ENCODE peak calls at places on chromosomes 2 and 18, in four cellular contexts. O is GM13976, D is fibroblast of pulmonary artery, H is neural progenitor cell. V is an unnamed sample.
A peak's percentile ranks its signal among the peaks of the same experiment; 100 is the strongest.

GRCh38 chr2:187654535-187654934 is 100.3 kb upstream of the TFPI start:
- DNase-seq in O (no peak), D (no peak), H (no peak), V (no peak)

GRCh38 chr2:234020332-234020731 is 30.2 kb upstream of the SPP2 start:
- DNase-seq in O (no peak), D (no peak), H (no peak), V (no peak)

GRCh38 chr2:71925268-71926097 is 222.2 kb downstream of the CYP26B1 start:
- DNase-seq in O (peak; percentile 11), D (no peak), H (no peak), V (peak; percentile 15)

GRCh38 chr2:121839584-121839983 is 84.1 kb downstream of the TSN start:
- DNase-seq in O (no peak), D (no peak), H (no peak), V (no peak)

GRCh38 chr2:210167227-210167626 is 4.0 kb downstream of the KANSL1L start:
- DNase-seq in O (no peak), D (peak; percentile 5), H (no peak), V (no peak)

GRCh38 chr2:225103737-225104141 is 61.5 kb upstream of the DOCK10 start:
- DNase-seq in O (no peak), D (peak; percentile 47), H (no peak), V (no peak)

GRCh38 chr2:154697422-154698237 is 865 bp upstream of the KCNJ3 start:
- DNase-seq in O (peak; percentile 17), D (no peak), H (peak; percentile 83), V (no peak)

GRCh38 chr18:44153976-44154375 is 526.7 kb upstream of the SETBP1 start:
- DNase-seq in O (no peak), D (no peak), H (no peak), V (no peak)

GRCh38 chr2:155965415-155966070 is 367.0 kb downstream of the NR4A2 start:
- DNase-seq in O (no peak), D (no peak), H (no peak), V (no peak)

GRCh38 chr2:181607629-181608627 is 49.0 kb downstream of the CERKL start:
- DNase-seq in O (no peak), D (no peak), H (no peak), V (no peak)

GRCh38 chr2:128808462-128809255 is 490.0 kb upstream of the HS6ST1 start:
- DNase-seq in O (no peak), D (peak; percentile 60), H (no peak), V (no peak)

GRCh38 chr2:71894266-71894665 is 253.4 kb downstream of the CYP26B1 start:
- DNase-seq in O (peak; percentile 10), D (no peak), H (no peak), V (peak; percentile 5)

GRCh38 chr2:45911503-45911902 is 260.0 kb downstream of the PRKCE start:
- DNase-seq in O (no peak), D (no peak), H (no peak), V (no peak)

GRCh38 chr2:158907926-158908462 is 60.4 kb upstream of the TANC1 start:
- DNase-seq in O (no peak), D (no peak), H (no peak), V (no peak)

GRCh38 chr2:42021490-42021889 is 26.3 kb upstream of the PKDCC start:
- DNase-seq in O (no peak), D (peak; percentile 39), H (no peak), V (no peak)

GRCh38 chr2:215619022-215619958 is 183.4 kb upstream of the FN1 start:
- DNase-seq in O (no peak), D (peak; percentile 88), H (peak; percentile 66), V (no peak)

GRCh38 chr18:26547302-26548143 is 830 bp downstream of the KCTD1 start:
- DNase-seq in O (peak; percentile 88), D (peak; percentile 89), H (peak; percentile 92), V (peak; percentile 85)

GRCh38 chr2:228681426-228681825 is 499.9 kb upstream of the SPHKAP start:
- DNase-seq in O (no peak), D (peak; percentile 76), H (peak; percentile 50), V (no peak)
- TF ChIP-seq CTCF in O (no peak), D (peak; percentile 54), H (peak; percentile 52), V (no peak)

GRCh38 chr2:39119732-39120520 is 925 bp downstream of the SOS1 start:
- DNase-seq in O (peak; percentile 83), D (peak; percentile 55), H (peak; percentile 82), V (peak; percentile 79)
- TF ChIP-seq CTCF in O (peak; percentile 75), D (no peak), H (peak; percentile 29), V (peak; percentile 60)

DNA sequence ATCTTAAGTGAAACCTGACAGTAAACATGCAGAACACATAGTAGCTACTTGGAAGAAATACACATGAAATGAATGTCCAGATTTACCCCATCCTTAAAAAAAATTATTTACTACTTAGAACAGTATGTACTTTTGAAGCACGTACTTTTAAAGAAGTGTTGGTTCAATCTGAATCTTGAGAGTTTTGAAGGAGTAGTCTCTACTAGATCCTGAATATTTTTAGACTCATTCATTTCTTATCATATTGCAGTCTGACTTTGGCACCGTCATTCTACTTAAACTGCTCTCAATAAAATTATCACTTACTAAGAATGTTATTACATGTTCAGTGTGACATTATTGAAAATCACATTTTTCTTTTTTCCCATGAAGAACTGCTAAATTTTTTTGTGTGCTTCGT is 187.8 kb downstream of the DPP4 start:
- DNase-seq in O (no peak), D (no peak), H (no peak), V (no peak)
- TF ChIP-seq CTCF in O (no peak), D (no peak), H (no peak), V (no peak)

DNA sequence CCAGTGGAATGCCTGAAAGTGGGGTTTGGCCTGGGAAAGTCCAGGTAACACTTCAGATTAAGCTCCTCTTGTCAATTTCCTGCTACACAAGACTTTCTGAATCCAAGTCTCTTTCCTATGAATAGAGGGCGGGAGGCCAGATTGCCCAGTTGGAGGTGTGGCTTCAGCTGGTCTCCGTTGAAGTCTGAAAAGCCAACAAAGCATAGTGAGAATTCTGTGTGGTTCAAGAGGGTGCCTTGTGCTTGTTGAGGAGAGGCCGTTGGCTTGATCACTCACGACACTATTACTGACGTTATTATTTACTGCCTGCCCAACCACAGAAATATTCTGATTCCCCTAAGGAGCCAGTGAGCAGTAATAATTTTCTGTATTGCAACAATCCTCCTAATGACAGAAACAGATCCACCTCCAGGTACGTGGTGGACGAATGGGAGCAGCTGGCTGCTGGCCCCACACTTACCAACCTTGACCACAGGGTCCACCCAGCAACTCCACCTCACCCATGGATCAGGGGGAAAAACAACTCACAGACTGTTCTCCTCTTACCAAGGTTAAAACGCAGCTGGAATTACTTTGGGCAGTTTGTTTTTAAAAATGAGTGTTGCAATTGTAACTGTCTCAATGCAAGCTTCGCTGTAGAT is 21.9 kb downstream of the NRP2 start:
- DNase-seq in O (no peak), D (peak; percentile 23), H (no peak), V (no peak)
- TF ChIP-seq CTCF in O (no peak), D (no peak), H (no peak), V (no peak)

DNA sequence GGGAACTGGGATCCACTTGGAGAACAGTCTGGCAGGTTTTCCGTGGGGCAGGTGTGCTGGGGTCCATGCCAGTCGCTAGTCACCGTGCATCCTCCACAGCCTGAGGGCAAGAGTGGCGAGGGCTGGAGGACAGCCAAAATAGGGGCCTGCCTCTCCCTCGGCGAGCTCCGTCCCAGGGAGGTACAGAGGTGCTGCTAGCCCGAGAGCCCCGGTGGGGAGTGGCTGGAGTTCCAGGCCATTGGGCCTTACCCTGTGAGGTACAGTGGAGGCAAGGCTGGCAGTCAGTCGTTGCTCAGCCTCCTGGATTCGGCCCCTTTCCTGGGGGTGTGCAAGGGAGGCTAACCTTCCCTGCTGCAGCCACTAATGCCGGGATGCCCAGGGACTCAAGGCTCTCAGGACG is 406.6 kb downstream of the CMPK2 start:
- DNase-seq in O (no peak), D (no peak), H (no peak), V (no peak)
- TF ChIP-seq CTCF in O (no peak), D (no peak), H (no peak), V (no peak)

GRCh38 chr2:205931388-205931787 is 154.6 kb downstream of the INO80D start:
- DNase-seq in O (no peak), D (no peak), H (no peak), V (no peak)
- TF ChIP-seq CTCF in O (no peak), D (no peak), H (no peak), V (no peak)

GRCh38 chr18:58991127-58991798 is 126.6 kb downstream of the ZNF532 start:
- DNase-seq in O (peak; percentile 52), D (peak; percentile 25), H (no peak), V (peak; percentile 49)
- TF ChIP-seq CTCF in O (no peak), D (no peak), H (no peak), V (no peak)

DNA sequence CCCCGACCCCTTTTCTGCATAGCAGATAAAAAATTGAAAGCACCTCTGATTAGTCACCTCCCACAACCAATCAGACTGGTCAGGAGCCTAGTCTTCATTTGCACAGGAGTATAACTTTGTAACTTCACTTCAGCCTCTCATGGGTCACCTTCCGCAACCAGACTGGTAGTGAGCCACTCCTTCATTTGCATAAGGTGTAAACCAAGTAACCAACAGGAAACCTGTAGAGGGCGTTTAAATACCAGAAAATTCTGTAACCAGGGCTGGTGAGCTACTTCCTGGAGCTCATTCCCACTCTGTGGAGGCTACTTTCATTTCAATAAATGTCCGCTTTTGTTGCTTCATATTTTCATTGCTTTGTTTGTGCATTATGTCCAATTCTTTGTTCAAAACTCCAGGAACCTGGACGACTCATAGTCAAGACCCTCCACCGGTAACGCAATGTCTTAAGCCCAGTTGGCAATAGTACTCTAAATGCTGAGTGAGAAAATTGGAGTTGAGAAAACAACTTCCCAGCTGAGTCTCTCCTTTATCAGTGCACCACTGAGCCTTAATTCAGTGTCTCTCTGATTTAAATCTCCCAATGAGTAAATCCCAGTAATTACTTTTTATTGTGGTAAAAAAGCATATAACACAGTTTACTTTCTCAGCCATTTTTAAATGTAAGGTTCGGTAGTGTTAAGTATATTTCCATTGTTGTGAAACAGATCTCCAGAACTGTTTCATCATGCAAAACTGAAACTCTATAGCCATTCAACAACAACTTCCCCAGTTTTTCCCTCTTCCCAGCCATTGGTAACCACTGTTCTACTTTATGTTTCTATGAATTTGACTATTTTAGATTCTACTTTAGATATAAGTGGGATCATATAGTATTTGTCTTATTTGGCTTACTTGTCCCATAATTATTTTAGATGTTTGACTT is 392.7 kb upstream of the SLC8A1 start:
- DNase-seq in O (no peak), D (peak; percentile 11), H (peak; percentile 57), V (no peak)
- TF ChIP-seq CTCF in O (no peak), D (no peak), H (peak; percentile 50), V (no peak)

DNA sequence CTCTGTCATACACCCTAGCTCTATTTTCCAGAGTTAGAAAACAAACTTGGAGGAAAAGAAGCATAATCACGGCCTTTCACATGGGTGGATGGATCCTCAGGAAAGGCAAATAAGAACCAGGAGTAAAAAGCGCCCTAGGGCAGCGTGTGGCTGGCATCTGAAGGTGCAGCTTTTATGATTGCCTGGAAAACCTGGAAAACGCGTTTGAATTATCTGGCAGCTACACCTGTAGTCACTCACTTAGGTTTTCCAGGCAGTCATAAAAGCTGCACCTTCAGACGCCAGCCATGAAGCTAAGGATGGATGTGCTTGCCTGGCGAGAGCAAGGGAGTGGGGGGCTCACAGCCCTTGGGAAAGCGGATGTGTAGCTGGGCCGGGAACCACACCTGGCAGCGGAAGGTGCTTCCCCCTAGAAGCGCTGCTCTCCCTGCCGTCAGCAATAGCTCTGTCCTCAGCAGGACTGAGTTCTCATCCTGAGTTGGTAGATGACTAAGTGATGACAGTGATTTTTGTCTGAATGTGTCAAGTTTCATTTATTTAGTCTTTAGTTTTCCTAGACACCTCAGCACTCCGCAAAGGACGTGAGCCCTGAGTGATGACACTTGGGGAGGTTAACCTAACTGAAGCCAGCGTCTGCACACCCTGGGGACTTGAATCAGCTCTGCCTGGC is 82.0 kb downstream of the DCDC2C start:
- DNase-seq in O (no peak), D (no peak), H (no peak), V (no peak)
- TF ChIP-seq CTCF in O (no peak), D (no peak), H (peak; percentile 11), V (no peak)

V was measured in GM10248.